ENCODE peak calls at places on chromosomes 6 and 20, in nine cellular contexts. I is iPS DF 6.9; L is keratinocyte; M is body of pancreas; Y is neuronal stem cell; F is left lung; D is gastrocnemius medialis; N is effector memory CD4-positive, alpha-beta T cell; A is BE2C. O is an unnamed sample.
A peak's percentile ranks its signal among the peaks of the same experiment; 100 is the strongest.

GRCh38 chr6:42904467-42904866 is 11.4 kb upstream of the PTCRA start:
- DNase-seq in I (no peak), L (no peak), M (no peak), Y (no peak), F (no peak), D (no peak), N (no peak), A (no peak), O (no peak)

GRCh38 chr6:94071835-94072234 is 652.5 kb upstream of the EPHA7 start:
- DNase-seq in I (no peak), L (no peak), M (no peak), Y (no peak), F (no peak), D (no peak), N (no peak), A (no peak), O (no peak)

GRCh38 chr6:57173056-57173885 is 1.1 kb downstream of the BAG2 start:
- DNase-seq in I (no peak), L (no peak), M (peak; percentile 25), Y (no peak), F (no peak), D (no peak), N (no peak), A (no peak), O (no peak)

GRCh38 chr6:35552285-35552917 is 39.7 kb upstream of the TULP1 start:
- DNase-seq in I (peak; percentile 63), L (peak; percentile 30), M (peak; percentile 68), Y (no peak), F (no peak), D (no peak), N (peak; percentile 50), A (peak; percentile 51), O (no peak)

GRCh38 chr6:3876866-3877265 is 27.7 kb downstream of the FAM50B start:
- DNase-seq in I (no peak), L (no peak), M (no peak), Y (no peak), F (no peak), D (no peak), N (no peak), A (no peak), O (no peak)

GRCh38 chr6:3419624-3420272 is 37.1 kb downstream of the SLC22A23 start:
- DNase-seq in I (no peak), L (no peak), M (no peak), Y (no peak), F (no peak), D (peak; percentile 60), N (no peak), A (no peak), O (no peak)

GRCh38 chr6:135212020-135212806 is 31.1 kb downstream of the MYB start:
- DNase-seq in I (no peak), L (peak; percentile 28), M (no peak), Y (no peak), F (no peak), D (no peak), N (no peak), A (no peak), O (no peak)

GRCh38 chr6:166560222-166560621 is 26.3 kb downstream of the RAMACL start:
- DNase-seq in I (no peak), L (no peak), M (no peak), Y (no peak), F (no peak), D (no peak), N (no peak), A (no peak), O (no peak)

GRCh38 chr20:46361386-46361785 is 45.0 kb downstream of the ELMO2 start:
- DNase-seq in I (no peak), L (no peak), M (no peak), Y (no peak), F (no peak), D (no peak), N (peak; percentile 54), A (no peak), O (no peak)

GRCh38 chr6:108118791-108119211 is 44.3 kb upstream of the OSTM1 start:
- DNase-seq in I (no peak), L (no peak), M (no peak), Y (peak; percentile 41), F (no peak), D (no peak), N (no peak), A (no peak), O (no peak)

GRCh38 chr6:35831257-35832007 is 26.3 kb downstream of the LHFPL5 start:
- DNase-seq in I (no peak), L (no peak), M (no peak), Y (no peak), F (no peak), D (no peak), N (no peak), A (no peak), O (no peak)

GRCh38 chr20:61899971-61900370 is 165.7 kb downstream of the TAF4 start:
- DNase-seq in I (no peak), L (no peak), M (no peak), Y (no peak), F (no peak), D (no peak), N (no peak), A (no peak), O (no peak)

GRCh38 chr6:30769088-30769852 is 24.9 kb upstream of the IER3 start:
- DNase-seq in I (no peak), L (peak; percentile 95), M (peak; percentile 49), Y (no peak), F (peak; percentile 75), D (no peak), N (peak; percentile 37), A (peak; percentile 51), O (peak; percentile 84)
- H3K4me3 ChIP-seq in I (no peak overlapping the region), L (peak overlapping the region; percentile 27), M (no peak overlapping the region), Y (peak overlapping the region; percentile 16), F (no peak overlapping the region), D (no peak overlapping the region), N (peak overlapping the region; percentile 5), A (no peak overlapping the region), O (no peak overlapping the region)

GRCh38 chr6:9266741-9267140 is 831.4 kb upstream of the SLC35B3 start:
- DNase-seq in I (no peak), L (no peak), M (no peak), Y (no peak), F (no peak), D (no peak), N (no peak), A (no peak), O (no peak)
- H3K27me3 ChIP-seq in I (no peaks in the 10 kb centered on the region), L (no peaks in the 10 kb centered on the region), M (no peaks in the 10 kb centered on the region), Y (no peaks in the 10 kb centered on the region), F (no peaks in the 10 kb centered on the region), D (no peaks in the 10 kb centered on the region), N (no peaks in the 10 kb centered on the region), A (no peaks in the 10 kb centered on the region), O (no peaks in the 10 kb centered on the region)

DNA sequence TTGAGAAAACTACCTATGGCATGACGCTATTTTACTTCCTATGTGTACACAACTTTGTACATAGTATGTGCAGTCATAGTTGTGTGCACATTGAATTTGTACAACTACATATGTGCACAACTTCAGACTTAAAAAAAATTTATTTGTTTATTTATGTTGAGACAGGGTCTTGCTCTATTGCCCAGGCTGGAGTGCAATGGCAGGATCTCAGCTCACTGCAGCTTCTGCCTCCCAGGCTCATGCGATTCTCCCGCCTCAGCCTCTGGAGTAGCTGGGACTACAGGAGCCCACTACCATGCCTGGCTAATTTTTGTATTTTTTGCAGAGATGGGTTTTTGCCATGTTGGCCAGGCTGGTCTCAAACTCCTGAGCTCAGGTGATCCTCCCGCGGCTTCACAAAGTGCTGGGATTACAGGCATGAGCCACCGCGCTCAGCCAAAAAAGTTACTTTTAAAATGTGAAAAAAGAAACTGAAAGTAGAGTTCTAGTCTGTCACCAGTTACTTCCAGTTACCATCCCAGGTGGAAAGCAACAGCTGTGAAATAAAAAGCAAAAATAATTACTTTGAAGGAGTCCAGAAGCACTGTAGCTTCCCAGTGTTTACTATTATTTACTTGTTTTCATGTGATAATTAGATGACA is 1.7 kb upstream of the ZKSCAN8 start:
- DNase-seq in I (no peak), L (no peak), M (no peak), Y (no peak), F (no peak), D (no peak), N (no peak), A (no peak), O (no peak)
- H3K4me1 ChIP-seq in I (no peaks in the 10 kb centered on the region), L (peaks cover 20% of the 10 kb centered on the region), M (peaks cover 27% of the 10 kb centered on the region), Y (peaks cover 6% of the 10 kb centered on the region), F (peaks cover 6% of the 10 kb centered on the region), D (peaks cover 35% of the 10 kb centered on the region), N (peaks cover 23% of the 10 kb centered on the region), A (no peaks in the 10 kb centered on the region), O (no peaks in the 10 kb centered on the region)

DNA sequence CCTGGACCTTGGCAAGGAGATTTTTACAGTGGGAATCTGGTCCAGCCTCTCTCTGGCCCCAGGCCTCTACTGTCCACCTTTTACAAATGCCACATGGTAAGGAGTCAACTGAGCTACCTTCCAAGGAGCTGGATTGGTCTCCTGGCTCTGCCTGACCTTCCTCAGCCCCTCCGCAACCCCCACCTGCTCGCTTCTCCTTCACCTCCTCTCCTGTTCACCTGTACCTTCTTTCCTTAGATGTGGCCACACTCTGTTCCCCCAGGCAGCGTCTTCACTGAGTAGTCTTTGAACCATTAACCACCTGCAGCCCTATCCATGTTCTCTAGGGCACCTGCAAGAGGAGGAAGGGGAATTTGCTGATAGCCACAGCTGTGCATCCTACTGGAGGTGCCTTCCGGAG is 55.3 kb upstream of the DDR1 start:
- DNase-seq in I (no peak), L (no peak), M (no peak), Y (no peak), F (no peak), D (no peak), N (no peak), A (no peak), O (peak; percentile 32)
- H3K4me3 ChIP-seq in I (no peak overlapping the region), L (no peak overlapping the region), M (no peak overlapping the region), Y (no peak overlapping the region), F (no peak overlapping the region), D (no peak overlapping the region), N (peak overlapping the region; percentile 63), A (no peak overlapping the region), O (no peak overlapping the region)

DNA sequence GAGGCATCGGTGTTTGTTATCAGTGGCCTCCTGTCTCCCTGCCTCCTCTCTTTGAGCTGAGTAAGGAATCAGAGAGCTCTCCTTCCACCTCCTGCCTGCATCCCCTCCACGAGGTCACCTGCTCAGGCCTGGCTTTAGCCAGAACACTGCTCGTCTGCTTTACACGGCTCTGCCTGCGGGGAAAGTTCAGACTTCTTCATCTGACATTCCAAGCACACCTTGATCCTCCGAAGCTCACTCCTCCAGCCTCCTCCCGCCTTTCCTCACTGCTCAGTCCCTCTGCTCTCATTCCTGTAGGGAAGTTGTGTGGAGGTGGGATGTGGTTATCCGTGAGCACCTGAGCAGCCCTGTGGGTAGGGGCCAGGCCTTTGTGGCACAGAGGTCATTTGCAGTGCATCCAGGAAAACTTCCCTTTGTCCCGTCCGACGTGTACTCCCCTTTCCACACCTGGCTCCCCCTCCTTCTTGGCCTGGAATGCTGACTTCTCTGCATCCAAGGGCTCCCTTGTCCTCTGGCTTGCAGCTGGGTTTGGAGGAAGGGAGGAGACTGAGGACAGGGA is 12.8 kb upstream of the CCDC167 start:
- DNase-seq in I (no peak), L (no peak), M (no peak), Y (no peak), F (no peak), D (no peak), N (no peak), A (no peak), O (no peak)
- H3K27me3 ChIP-seq in I (peaks cover 5% of the 10 kb centered on the region), L (peaks cover 11% of the 10 kb centered on the region), M (no peaks in the 10 kb centered on the region), Y (peaks cover 32% of the 10 kb centered on the region), F (peaks cover 66% of the 10 kb centered on the region), D (peaks cover 8% of the 10 kb centered on the region), N (no peaks in the 10 kb centered on the region), A (no peaks in the 10 kb centered on the region), O (no peaks in the 10 kb centered on the region)

DNA sequence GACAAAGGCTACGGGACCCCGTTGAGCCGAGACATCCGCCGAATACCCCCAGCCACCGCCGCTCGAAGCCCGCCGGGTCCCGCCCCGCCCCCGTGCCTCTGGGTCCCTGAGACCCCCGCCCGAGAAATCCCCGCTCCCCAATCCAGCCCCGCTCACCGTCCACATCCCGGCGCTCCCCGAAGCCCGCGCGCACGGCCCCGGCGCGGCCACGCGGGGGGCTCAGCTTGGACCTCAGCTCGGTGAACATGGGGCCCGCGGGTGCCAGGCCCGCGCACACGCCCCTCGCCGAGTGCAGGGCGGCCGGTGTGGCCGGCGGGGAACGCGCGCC is 257 bp downstream of the SAMD10 start:
- DNase-seq in I (no peak), L (no peak), M (no peak), Y (no peak), F (no peak), D (no peak), N (no peak), A (no peak), O (no peak)
- H3K4me1 ChIP-seq in I (peaks cover 5% of the 10 kb centered on the region), L (peaks cover 29% of the 10 kb centered on the region), M (peaks cover 42% of the 10 kb centered on the region), Y (peaks cover 14% of the 10 kb centered on the region), F (peaks cover 22% of the 10 kb centered on the region), D (peaks cover 22% of the 10 kb centered on the region), N (peaks cover 39% of the 10 kb centered on the region), A (peaks cover 12% of the 10 kb centered on the region), O (no peaks in the 10 kb centered on the region)